ENCODE peak calls at places on chromosomes 2 and 18, in four cellular contexts. W, T, F and E are unnamed samples. For H3K4me1, the result is how much of the 10 kb centered on the place peaks cover.

GRCh38 chr2:604385-604784 is 72.8 kb downstream of the TMEM18 start:
- DNase-seq in W (no peak), T (no peak), F (no peak), E (no peak)

GRCh38 chr2:71220743-71221142 is 6.2 kb downstream of the PAIP2B start:
- DNase-seq in W (no peak), T (no peak), F (no peak), E (no peak)

GRCh38 chr18:43277164-43277600 is at the start of gene SYT4:
- DNase-seq in W (no peak), T (peak), F (no peak), E (peak)

GRCh38 chr2:85873679-85874078 is 15.1 kb downstream of the ST3GAL5 start:
- DNase-seq in W (no peak), T (no peak), F (no peak), E (peak)

GRCh38 chr2:175436076-175436475 is 254.6 kb upstream of the ATP5MC3 start:
- DNase-seq in W (no peak), T (no peak), F (no peak), E (no peak)

GRCh38 chr2:67631474-67631873 is 234.3 kb downstream of the ETAA1 start:
- DNase-seq in W (no peak), T (no peak), F (no peak), E (no peak)

GRCh38 chr2:20203521-20204225 is 21.3 kb downstream of the SDC1 start:
- DNase-seq in W (no peak), T (no peak), F (no peak), E (no peak)

GRCh38 chr2:217412721-217413120 is 552.9 kb upstream of the TNP1 start:
- DNase-seq in W (no peak), T (no peak), F (no peak), E (no peak)

GRCh38 chr2:70992945-70993688 is 1.6 kb downstream of the TEX261 start:
- DNase-seq in W (no peak), T (no peak), F (no peak), E (no peak)

GRCh38 chr2:33617989-33618388 is 18.9 kb upstream of the FAM98A start:
- DNase-seq in W (no peak), T (no peak), F (no peak), E (no peak)

GRCh38 chr2:7648381-7648780 is 731.2 kb downstream of the RNF144A start:
- DNase-seq in W (no peak), T (no peak), F (no peak), E (no peak)

GRCh38 chr2:100182494-100183355 is 40.3 kb upstream of the AFF3 start:
- DNase-seq in W (no peak), T (peak), F (no peak), E (peak)

GRCh38 chr2:86464654-86465053 is 23.5 kb downstream of the KDM3A start:
- DNase-seq in W (no peak), T (no peak), F (no peak), E (no peak)

GRCh38 chr2:165078913-165079312 is 123.6 kb upstream of the SLC38A11 start:
- DNase-seq in W (no peak), T (no peak), F (no peak), E (no peak)

GRCh38 chr18:64807560-64807959 is 658.7 kb upstream of the LINC00305 start:
- DNase-seq in W (no peak), T (no peak), F (no peak), E (no peak)

GRCh38 chr18:58661423-58661822 is 9.8 kb upstream of the MALT1 start:
- DNase-seq in W (no peak), T (no peak), F (no peak), E (peak)

GRCh38 chr18:7642491-7642890 is 75.4 kb downstream of the PTPRM start:
- DNase-seq in W (no peak), T (no peak), F (no peak), E (no peak)

GRCh38 chr2:61328707-61329251 is 142.1 kb downstream of the USP34 start:
- DNase-seq in W (no peak), T (no peak), F (no peak), E (no peak)

GRCh38 chr2:60468390-60469085 is 84.9 kb downstream of the BCL11A start:
- DNase-seq in W (no peak), T (no peak), F (no peak), E (peak)

GRCh38 chr2:159251296-159252173 is 35.0 kb downstream of the WDSUB1 start:
- DNase-seq in W (no peak), T (no peak), F (no peak), E (peak)

GRCh38 chr18:63897072-63897471 is 9.6 kb downstream of the SERPINB2 start:
- DNase-seq in W (no peak), T (no peak), F (no peak), E (peak)

GRCh38 chr2:170425291-170425751 is 247.4 kb downstream of the MYO3B start:
- DNase-seq in W (no peak), T (no peak), F (no peak), E (peak)

GRCh38 chr2:80169811-80170594 is 134.5 kb downstream of the LRRTM1 start:
- DNase-seq in W (no peak), T (no peak), F (no peak), E (no peak)

GRCh38 chr2:96651793-96652192 is 9.2 kb downstream of the FER1L5 start:
- DNase-seq in W (no peak), T (no peak), F (no peak), E (no peak)

GRCh38 chr2:144330951-144331651 is 188.8 kb downstream of the ZEB2 start:
- DNase-seq in W (no peak), T (no peak), F (peak), E (peak)

GRCh38 chr2:186255823-186256222 is 230.2 kb upstream of the ZC3H15 start:
- DNase-seq in W (no peak), T (no peak), F (no peak), E (no peak)

GRCh38 chr2:158539176-158539895 is 82.6 kb downstream of the PKP4 start:
- DNase-seq in W (no peak), T (no peak), F (no peak), E (peak)

GRCh38 chr2:234793211-234793610 is 158.6 kb upstream of the SH3BP4 start:
- DNase-seq in W (no peak), T (no peak), F (no peak), E (no peak)
- H3K4me3 ChIP-seq in W (no peak), T (no peak), F (no peak), E (no peak)

GRCh38 chr2:120233292-120233691 is 10.1 kb upstream of the TMEM185B start:
- DNase-seq in W (no peak), T (no peak), F (no peak), E (no peak)
- H3K4me1 ChIP-seq in W (under half), T (under half), F (under half), E (under half)

GRCh38 chr2:129710670-129711495 is 268.6 kb upstream of the RAB6C start:
- DNase-seq in W (no peak), T (no peak), F (no peak), E (no peak)
- H3K4me3 ChIP-seq in W (no peak), T (no peak), F (no peak), E (no peak)

GRCh38 chr2:157055660-157056199 is 201.8 kb upstream of the GALNT5 start:
- DNase-seq in W (no peak), T (no peak), F (no peak), E (peak)
- H3K4me1 ChIP-seq in W (under half), T (under half), F (under half), E (under half)

GRCh38 chr2:163773276-163773675 is 37.5 kb upstream of the FIGN start:
- DNase-seq in W (no peak), T (no peak), F (no peak), E (no peak)
- H3K4me3 ChIP-seq in W (no peak), T (no peak), F (no peak), E (no peak)

DNA sequence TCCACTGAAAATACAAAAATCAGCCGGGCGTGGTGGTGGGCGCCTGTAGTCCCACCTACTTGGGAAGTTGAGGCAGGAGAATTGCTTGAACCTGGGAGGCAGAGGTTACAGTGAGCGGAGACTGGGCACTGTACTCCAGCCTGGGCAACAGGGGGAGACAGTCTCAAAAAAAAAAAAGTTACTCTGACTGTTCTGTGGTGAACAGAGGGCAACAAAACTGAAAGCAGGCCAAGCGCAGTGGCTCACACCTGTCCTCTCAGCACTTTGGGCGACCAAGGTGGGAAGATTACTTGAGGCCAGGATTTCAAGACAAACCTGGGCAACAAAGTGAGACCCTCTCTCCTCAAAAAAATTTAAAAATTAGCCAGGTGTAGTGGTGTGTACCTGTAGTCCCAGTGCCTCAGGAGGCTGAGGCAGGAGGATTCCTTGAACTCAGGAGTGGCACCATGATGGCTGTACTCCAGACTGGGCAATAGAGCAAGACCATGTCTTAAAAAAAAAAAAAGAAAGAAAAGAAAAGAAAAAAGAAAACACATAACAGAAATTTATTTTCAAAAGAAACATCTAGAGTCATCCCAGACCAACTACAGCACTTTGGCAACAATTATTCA is 13.6 kb upstream of the RTN4 start:
- DNase-seq in W (no peak), T (no peak), F (no peak), E (no peak)
- H3K4me1 ChIP-seq in W (under half), T (under half), F (under half), E (under half)

DNA sequence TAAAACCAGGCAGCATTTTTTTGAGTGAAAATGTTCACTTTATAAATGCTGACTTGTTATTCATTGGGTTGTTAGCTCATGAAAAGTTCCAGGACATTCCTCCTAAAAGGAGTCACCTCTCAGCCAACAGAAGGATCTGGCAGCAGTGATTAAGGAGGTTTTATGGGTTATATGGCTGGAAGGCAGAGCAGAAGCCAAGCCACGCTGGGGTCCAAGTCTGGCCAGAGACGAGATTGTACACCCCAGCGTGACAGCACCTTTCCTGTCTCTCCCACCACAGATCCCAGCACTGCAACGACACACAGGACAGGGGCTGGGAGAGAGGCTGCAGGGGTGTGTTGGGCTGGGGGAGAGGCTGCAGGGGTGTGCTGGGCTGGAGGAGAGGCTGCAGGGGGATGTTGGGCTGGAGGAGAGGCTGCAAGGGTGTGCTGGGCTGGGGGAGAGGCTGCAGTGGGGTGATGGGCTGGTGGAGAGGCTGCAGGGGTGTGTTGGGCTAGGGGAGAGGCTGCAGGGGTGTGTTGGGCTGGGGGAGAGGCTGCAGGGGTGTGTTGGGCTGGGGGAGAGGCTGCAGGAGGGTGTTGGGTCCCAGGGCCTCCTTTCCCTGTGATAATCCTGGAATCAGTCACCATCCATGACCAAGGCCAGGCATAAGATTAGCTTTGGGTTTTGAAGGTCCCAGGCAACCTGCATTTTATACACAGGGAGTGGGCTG is 50.8 kb upstream of the GLI2 start:
- DNase-seq in W (no peak), T (no peak), F (no peak), E (no peak)
- H3K4me3 ChIP-seq in W (no peak), T (no peak), F (no peak), E (peak)

DNA sequence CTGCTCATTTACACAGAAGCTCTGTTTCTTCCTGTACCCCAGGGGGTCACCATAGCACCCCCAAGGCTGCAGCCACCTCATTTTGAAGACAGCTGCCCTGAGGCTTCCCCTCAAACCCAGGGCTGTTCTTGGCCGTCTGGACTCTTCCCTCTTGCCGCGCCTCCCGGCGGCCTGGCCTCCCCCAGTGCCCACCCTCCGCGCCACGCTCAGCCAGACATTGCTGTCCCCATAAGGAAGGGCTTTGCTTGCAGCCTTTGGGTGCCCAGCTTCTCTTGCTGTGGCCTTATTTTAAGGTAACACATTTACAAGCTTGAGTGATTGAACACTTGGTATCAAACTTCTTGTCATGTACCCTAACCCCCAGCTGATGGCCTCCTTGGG is 79.0 kb downstream of the STPG4 start:
- DNase-seq in W (no peak), T (no peak), F (no peak), E (no peak)
- H3K4me1 ChIP-seq in W (under half), T (half or more), F (under half), E (half or more)

DNA sequence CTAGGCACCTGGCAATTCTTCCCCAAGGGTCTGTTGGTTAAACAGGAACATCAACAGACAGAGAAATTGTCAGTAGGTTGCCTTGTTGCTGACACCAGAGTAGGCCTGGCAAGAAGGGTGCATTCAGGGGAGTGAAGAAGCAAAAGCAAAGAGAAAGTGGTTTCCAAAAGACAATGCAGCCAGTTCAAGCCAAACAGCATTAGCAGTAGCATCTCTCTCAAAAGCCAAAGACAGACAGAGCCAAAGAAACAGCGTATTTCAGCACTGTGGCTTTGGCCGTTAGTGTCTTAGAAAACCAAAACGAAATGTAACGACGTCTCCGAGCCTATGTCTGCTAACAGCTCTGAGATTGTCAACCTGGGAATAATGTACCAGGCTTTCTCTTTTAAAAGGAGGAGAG is 178.5 kb downstream of the NRP2 start:
- DNase-seq in W (no peak), T (no peak), F (no peak), E (no peak)
- H3K4me3 ChIP-seq in W (no peak), T (no peak), F (no peak), E (no peak)

DNA sequence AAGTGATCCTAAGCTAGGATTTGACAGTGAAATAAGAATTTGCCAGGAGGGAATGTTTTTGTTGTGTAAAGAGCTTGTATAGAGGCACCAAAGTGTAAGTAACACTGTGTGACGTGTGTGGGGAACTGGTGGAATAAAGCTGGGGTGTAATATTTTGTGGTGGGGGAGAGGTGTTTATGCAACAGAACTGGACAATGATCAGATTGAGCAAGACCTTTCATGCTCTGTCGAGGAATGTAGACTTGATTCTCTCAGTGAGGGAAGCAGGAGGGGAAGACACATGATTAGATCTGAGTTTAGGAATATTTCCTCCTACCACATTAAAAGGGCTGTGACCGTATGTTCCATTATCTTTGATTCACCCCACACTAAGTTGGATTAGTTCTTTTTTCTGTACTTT is 43.6 kb downstream of the EFEMP1 start:
- DNase-seq in W (no peak), T (no peak), F (no peak), E (peak)
- H3K4me1 ChIP-seq in W (under half), T (half or more), F (under half), E (half or more)